ENCODE peak calls at places on chromosomes 13 and 19, in seven cellular contexts. One of them, this sample, is unnamed. For H3K79me1, the result is how much of the 10 kb centered on the place peaks cover.

GRCh38 chr13:48891586-48891985 is 84.1 kb upstream of the FNDC3A start:
- DNase-seq in H1: no peak
- DNase-seq in mesenchymal stem cell: peak
- DNase-seq in H9: no peak
- DNase-seq in IMR-90: peak
- DNase-seq in neuronal stem cell: no peak
- DNase-seq in trophoblast cell: peak
- DNase-seq in this sample: no peak

GRCh38 chr19:32063601-32064000 is 281.8 kb upstream of the ZNF507 start:
- DNase-seq in mesenchymal stem cell: no peak
- DNase-seq in IMR-90: no peak
- DNase-seq in neuronal stem cell: no peak
- DNase-seq in H9: no peak
- DNase-seq in trophoblast cell: no peak
- DNase-seq in H1: no peak
- DNase-seq in this sample: no peak

GRCh38 chr13:44148159-44148929 is 225.3 kb upstream of the SERP2 start:
- DNase-seq in H9: no peak
- DNase-seq in mesenchymal stem cell: no peak
- DNase-seq in H1: no peak
- DNase-seq in trophoblast cell: peak
- DNase-seq in neuronal stem cell: no peak
- DNase-seq in IMR-90: peak
- DNase-seq in this sample: peak

GRCh38 chr13:77980592-77980991 is 62.0 kb upstream of the EDNRB start:
- DNase-seq in H9: no peak
- DNase-seq in neuronal stem cell: no peak
- DNase-seq in trophoblast cell: peak
- DNase-seq in IMR-90: peak
- DNase-seq in mesenchymal stem cell: peak
- DNase-seq in H1: no peak
- DNase-seq in this sample: peak

GRCh38 chr19:51621178-51621577 is 9.0 kb downstream of the SIGLEC5 start:
- DNase-seq in trophoblast cell: no peak
- DNase-seq in H1: no peak
- DNase-seq in IMR-90: no peak
- DNase-seq in H9: no peak
- DNase-seq in mesenchymal stem cell: no peak
- DNase-seq in neuronal stem cell: no peak
- DNase-seq in this sample: no peak

GRCh38 chr13:21639604-21640003 is 31.3 kb upstream of the FGF9 start:
- DNase-seq in mesenchymal stem cell: no peak
- DNase-seq in neuronal stem cell: peak
- DNase-seq in IMR-90: no peak
- DNase-seq in H1: no peak
- DNase-seq in H9: no peak
- DNase-seq in trophoblast cell: no peak
- DNase-seq in this sample: no peak

GRCh38 chr19:19064811-19065745 is 1.3 kb downstream of the SLC25A42 start:
- DNase-seq in neuronal stem cell: no peak
- DNase-seq in H1: no peak
- DNase-seq in H9: no peak
- DNase-seq in IMR-90: no peak
- DNase-seq in trophoblast cell: peak
- DNase-seq in mesenchymal stem cell: peak
- DNase-seq in this sample: no peak

GRCh38 chr13:80527400-80527799 is 186.5 kb upstream of the SPRY2 start:
- DNase-seq in neuronal stem cell: no peak
- DNase-seq in trophoblast cell: no peak
- DNase-seq in H9: no peak
- DNase-seq in IMR-90: no peak
- DNase-seq in mesenchymal stem cell: no peak
- DNase-seq in H1: no peak
- DNase-seq in this sample: no peak

GRCh38 chr13:99308481-99309087 is 1.4 kb upstream of the GPR183 start:
- DNase-seq in neuronal stem cell: no peak
- DNase-seq in IMR-90: peak
- DNase-seq in H1: no peak
- DNase-seq in H9: no peak
- DNase-seq in trophoblast cell: peak
- DNase-seq in mesenchymal stem cell: peak
- DNase-seq in this sample: no peak

GRCh38 chr19:53034054-53034453 is 10.5 kb upstream of the ERVV-2 start:
- DNase-seq in trophoblast cell: no peak
- DNase-seq in IMR-90: no peak
- DNase-seq in H1: no peak
- DNase-seq in neuronal stem cell: no peak
- DNase-seq in H9: no peak
- DNase-seq in mesenchymal stem cell: no peak
- DNase-seq in this sample: no peak

GRCh38 chr19:15378529-15379082 is 981 bp downstream of the AKAP8 start:
- DNase-seq in neuronal stem cell: peak
- DNase-seq in H1: no peak
- DNase-seq in mesenchymal stem cell: peak
- DNase-seq in H9: no peak
- DNase-seq in IMR-90: peak
- DNase-seq in trophoblast cell: peak
- DNase-seq in this sample: peak

GRCh38 chr19:4916292-4917082 is 7.2 kb downstream of the UHRF1 start:
- DNase-seq in mesenchymal stem cell: no peak
- DNase-seq in IMR-90: no peak
- DNase-seq in H9: no peak
- DNase-seq in neuronal stem cell: no peak
- DNase-seq in trophoblast cell: no peak
- DNase-seq in H1: no peak
- DNase-seq in this sample: no peak

GRCh38 chr13:24203726-24204295 is 43.3 kb downstream of the SPATA13 start:
- DNase-seq in H1: no peak
- DNase-seq in trophoblast cell: no peak
- DNase-seq in H9: no peak
- DNase-seq in neuronal stem cell: no peak
- DNase-seq in IMR-90: peak
- DNase-seq in mesenchymal stem cell: peak
- DNase-seq in this sample: no peak

GRCh38 chr19:37078717-37079032 is 442 bp downstream of the ZNF420 start:
- DNase-seq in mesenchymal stem cell: no peak
- DNase-seq in H9: no peak
- DNase-seq in trophoblast cell: no peak
- DNase-seq in IMR-90: no peak
- DNase-seq in H1: no peak
- DNase-seq in neuronal stem cell: no peak
- DNase-seq in this sample: no peak

GRCh38 chr19:55640043-55640576 is 692 bp upstream of the ZNF580 start:
- DNase-seq in mesenchymal stem cell: peak
- DNase-seq in IMR-90: peak
- DNase-seq in neuronal stem cell: no peak
- DNase-seq in H1: no peak
- DNase-seq in H9: peak
- DNase-seq in trophoblast cell: peak
- DNase-seq in this sample: peak

GRCh38 chr13:40916207-40916998 is 102.7 kb downstream of the ELF1 start:
- DNase-seq in IMR-90: peak
- DNase-seq in neuronal stem cell: no peak
- DNase-seq in H1: no peak
- DNase-seq in H9: no peak
- DNase-seq in mesenchymal stem cell: peak
- DNase-seq in trophoblast cell: peak
- DNase-seq in this sample: no peak

GRCh38 chr19:19260417-19260816 is 12.7 kb downstream of the TM6SF2 start:
- DNase-seq in IMR-90: no peak
- DNase-seq in H9: no peak
- DNase-seq in H1: no peak
- DNase-seq in neuronal stem cell: no peak
- DNase-seq in mesenchymal stem cell: no peak
- DNase-seq in trophoblast cell: no peak
- DNase-seq in this sample: no peak

GRCh38 chr13:44715287-44716224 is 139.4 kb upstream of the TSC22D1 start:
- DNase-seq in IMR-90: no peak
- DNase-seq in trophoblast cell: peak
- DNase-seq in mesenchymal stem cell: no peak
- DNase-seq in H9: no peak
- DNase-seq in H1: no peak
- DNase-seq in neuronal stem cell: no peak
- DNase-seq in this sample: no peak

GRCh38 chr19:39398297-39398864 is 7.2 kb downstream of the MED29 start:
- DNase-seq in H9: no peak
- DNase-seq in mesenchymal stem cell: peak
- DNase-seq in IMR-90: peak
- DNase-seq in H1: no peak
- DNase-seq in neuronal stem cell: no peak
- DNase-seq in trophoblast cell: peak
- DNase-seq in this sample: no peak

GRCh38 chr13:92384410-92384809 is 842.2 kb upstream of the GPC6 start:
- DNase-seq in mesenchymal stem cell: no peak
- DNase-seq in H1: no peak
- DNase-seq in trophoblast cell: no peak
- DNase-seq in H9: no peak
- DNase-seq in neuronal stem cell: no peak
- DNase-seq in IMR-90: no peak
- DNase-seq in this sample: no peak
- H4K8ac ChIP-seq in mesenchymal stem cell: no peak
- H4K8ac ChIP-seq in H1: no peak
- H4K8ac ChIP-seq in trophoblast cell: no peak
- H4K8ac ChIP-seq in H9: no peak
- H4K8ac ChIP-seq in neuronal stem cell: no peak
- H4K8ac ChIP-seq in IMR-90: no peak
- H4K8ac ChIP-seq in this sample: no peak

GRCh38 chr13:45781553-45782326 is 69.8 kb downstream of the SIAH3 start:
- DNase-seq in H1: no peak
- DNase-seq in neuronal stem cell: no peak
- DNase-seq in IMR-90: no peak
- DNase-seq in trophoblast cell: no peak
- DNase-seq in mesenchymal stem cell: no peak
- DNase-seq in H9: no peak
- DNase-seq in this sample: no peak

GRCh38 chr13:45775401-45775963 is 73.4 kb downstream of the CBY2 start:
- DNase-seq in IMR-90: no peak
- DNase-seq in mesenchymal stem cell: no peak
- DNase-seq in H1: no peak
- DNase-seq in trophoblast cell: no peak
- DNase-seq in neuronal stem cell: no peak
- DNase-seq in H9: no peak
- DNase-seq in this sample: no peak

GRCh38 chr13:45779901-45780300 is 71.7 kb downstream of the SIAH3 start:
- DNase-seq in IMR-90: no peak
- DNase-seq in H1: no peak
- DNase-seq in H9: no peak
- DNase-seq in neuronal stem cell: no peak
- DNase-seq in mesenchymal stem cell: no peak
- DNase-seq in trophoblast cell: peak
- DNase-seq in this sample: peak

GRCh38 chr13:45782327-45783045 is 69.1 kb downstream of the SIAH3 start:
- DNase-seq in trophoblast cell: no peak
- DNase-seq in H9: no peak
- DNase-seq in mesenchymal stem cell: no peak
- DNase-seq in H1: no peak
- DNase-seq in IMR-90: no peak
- DNase-seq in neuronal stem cell: no peak
- DNase-seq in this sample: no peak

DNA sequence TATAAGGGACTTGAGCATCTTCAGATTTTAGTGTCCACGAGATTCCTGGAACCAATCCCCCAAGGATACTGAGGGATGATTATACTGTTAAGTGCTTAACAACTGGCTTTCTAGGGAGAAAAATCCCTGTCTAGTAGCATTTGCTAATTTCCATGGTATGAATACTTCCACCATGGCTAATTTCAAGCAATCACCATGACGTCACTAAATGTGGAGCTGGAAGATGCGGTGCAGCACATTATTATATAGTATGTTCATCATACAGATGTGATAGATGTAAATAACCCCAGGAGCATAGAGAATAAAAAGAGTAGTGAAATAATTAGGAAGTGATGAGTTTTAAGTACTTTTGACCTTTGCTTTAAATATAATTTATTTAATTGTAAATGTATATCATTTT is 72.7 kb downstream of the SIAH3 start:
- DNase-seq in IMR-90: no peak
- DNase-seq in H9: no peak
- DNase-seq in H1: no peak
- DNase-seq in mesenchymal stem cell: no peak
- DNase-seq in trophoblast cell: no peak
- DNase-seq in neuronal stem cell: no peak
- DNase-seq in this sample: no peak
- H3K79me1 ChIP-seq in IMR-90: under half
- H3K79me1 ChIP-seq in H9: under half
- H3K79me1 ChIP-seq in H1: under half
- H3K79me1 ChIP-seq in mesenchymal stem cell: under half
- H3K79me1 ChIP-seq in trophoblast cell: under half
- H3K79me1 ChIP-seq in neuronal stem cell: under half
- H3K79me1 ChIP-seq in this sample: under half

DNA sequence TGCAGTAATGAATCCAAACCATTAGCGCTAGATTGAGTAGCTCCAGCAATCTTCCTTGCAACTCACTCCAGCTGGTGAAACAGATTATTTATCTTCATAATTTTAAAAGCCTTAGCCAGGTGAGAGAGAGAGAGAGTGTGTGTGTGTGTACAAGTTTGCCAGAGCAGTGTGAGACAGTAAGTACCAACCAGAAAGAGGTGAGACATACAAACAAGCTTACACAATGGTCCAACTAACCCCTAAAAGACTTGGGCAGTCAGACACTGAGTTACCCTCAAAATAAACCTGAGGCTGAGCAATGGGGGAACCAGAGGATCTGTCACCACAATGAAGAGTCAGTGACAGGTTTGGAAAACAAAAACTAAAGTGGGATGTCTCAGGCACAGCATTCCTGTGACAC is 8.1 kb upstream of the THSD1 start:
- DNase-seq in trophoblast cell: no peak
- DNase-seq in neuronal stem cell: no peak
- DNase-seq in mesenchymal stem cell: no peak
- DNase-seq in IMR-90: no peak
- DNase-seq in H9: no peak
- DNase-seq in H1: no peak
- DNase-seq in this sample: no peak
- H2BK5ac ChIP-seq in trophoblast cell: no peak
- H2BK5ac ChIP-seq in neuronal stem cell: no peak
- H2BK5ac ChIP-seq in mesenchymal stem cell: peak
- H2BK5ac ChIP-seq in IMR-90: peak
- H2BK5ac ChIP-seq in H9: no peak
- H2BK5ac ChIP-seq in H1: no peak
- H2BK5ac ChIP-seq in this sample: no peak

GRCh38 chr13:20161951-20162300 is 1.1 kb upstream of the GJA3 start:
- DNase-seq in H1: no peak
- DNase-seq in trophoblast cell: peak
- DNase-seq in IMR-90: no peak
- DNase-seq in H9: no peak
- DNase-seq in neuronal stem cell: no peak
- DNase-seq in mesenchymal stem cell: no peak
- DNase-seq in this sample: no peak

GRCh38 chr13:20160346-20161274 is at the start of gene GJA3:
- DNase-seq in H1: peak
- DNase-seq in neuronal stem cell: peak
- DNase-seq in trophoblast cell: peak
- DNase-seq in IMR-90: peak
- DNase-seq in mesenchymal stem cell: peak
- DNase-seq in H9: peak
- DNase-seq in this sample: peak

GRCh38 chr13:20168396-20168795 is 7.5 kb upstream of the GJA3 start:
- DNase-seq in H1: no peak
- DNase-seq in trophoblast cell: no peak
- DNase-seq in mesenchymal stem cell: no peak
- DNase-seq in neuronal stem cell: no peak
- DNase-seq in H9: no peak
- DNase-seq in IMR-90: no peak
- DNase-seq in this sample: no peak

GRCh38 chr13:20161275-20161950 is 561 bp upstream of the GJA3 start:
- DNase-seq in mesenchymal stem cell: no peak
- DNase-seq in IMR-90: no peak
- DNase-seq in H1: peak
- DNase-seq in H9: no peak
- DNase-seq in trophoblast cell: peak
- DNase-seq in neuronal stem cell: no peak
- DNase-seq in this sample: no peak

GRCh38 chr13:20165417-20166257 is 4.8 kb upstream of the GJA3 start:
- DNase-seq in trophoblast cell: no peak
- DNase-seq in neuronal stem cell: no peak
- DNase-seq in mesenchymal stem cell: no peak
- DNase-seq in IMR-90: peak
- DNase-seq in H1: no peak
- DNase-seq in H9: no peak
- DNase-seq in this sample: no peak
- H4K8ac ChIP-seq in trophoblast cell: no peak
- H4K8ac ChIP-seq in neuronal stem cell: no peak
- H4K8ac ChIP-seq in mesenchymal stem cell: no peak
- H4K8ac ChIP-seq in IMR-90: no peak
- H4K8ac ChIP-seq in H1: no peak
- H4K8ac ChIP-seq in H9: no peak
- H4K8ac ChIP-seq in this sample: no peak

This sample was measured in mesendoderm.